ENCODE peak calls at places on chromosomes 1 and 21, in five cellular contexts. E, A, M, G and N are unnamed samples. For H3K4me1, the result is how much of the 10 kb centered on the place peaks cover.

GRCh38 chr1:235407419-235407818 is 40.2 kb downstream of the TBCE start:
- DNase-seq in E (no peak), A (no peak), M (no peak), G (no peak), N (no peak)

GRCh38 chr21:45292399-45293213 is 4.9 kb upstream of the POFUT2 start:
- DNase-seq in E (peak), A (peak), M (peak), G (peak), N (peak)

GRCh38 chr1:197402189-197402588 is 134.1 kb downstream of the CRB1 start:
- DNase-seq in E (no peak), A (no peak), M (no peak), G (no peak), N (no peak)

GRCh38 chr1:15033264-15033663 is 120.3 kb upstream of the TMEM51 start:
- DNase-seq in E (no peak), A (no peak), M (peak), G (peak), N (no peak)

GRCh38 chr1:115282825-115283224 is 55.2 kb downstream of the NGF start:
- DNase-seq in E (peak), A (peak), M (no peak), G (no peak), N (no peak)

GRCh38 chr1:85289848-85290335 is 13.5 kb upstream of the BCL10 start:
- DNase-seq in E (no peak), A (no peak), M (no peak), G (no peak), N (no peak)

GRCh38 chr1:155082941-155083541 is 4.4 kb downstream of the EFNA3 start:
- DNase-seq in E (no peak), A (no peak), M (no peak), G (no peak), N (no peak)

GRCh38 chr21:34595457-34595856 is 19.5 kb downstream of the RCAN1 start:
- DNase-seq in E (no peak), A (no peak), M (no peak), G (no peak), N (no peak)

GRCh38 chr1:100834779-100835645 is 59.6 kb downstream of the EXTL2 start:
- DNase-seq in E (no peak), A (no peak), M (peak), G (peak), N (peak)

GRCh38 chr1:201593200-201593828 is 54.4 kb downstream of the NAV1 start:
- DNase-seq in E (no peak), A (peak), M (peak), G (peak), N (no peak)

GRCh38 chr1:230581446-230582079 is 60.7 kb upstream of the COG2 start:
- DNase-seq in E (no peak), A (no peak), M (no peak), G (no peak), N (peak)
- H3K4me1 ChIP-seq in E (under half), A (under half), M (under half), G (under half), N (under half)

GRCh38 chr1:243712242-243712641 is 137.8 kb downstream of the AKT3 start:
- DNase-seq in E (no peak), A (no peak), M (no peak), G (no peak), N (no peak)

GRCh38 chr1:243713470-243714186 is 136.4 kb downstream of the AKT3 start:
- DNase-seq in E (no peak), A (peak), M (peak), G (no peak), N (no peak)

GRCh38 chr1:243710467-243710866 is 139.6 kb downstream of the AKT3 start:
- DNase-seq in E (no peak), A (no peak), M (no peak), G (no peak), N (no peak)

GRCh38 chr1:243715285-243715684 is 134.8 kb downstream of the AKT3 start:
- DNase-seq in E (no peak), A (no peak), M (no peak), G (no peak), N (no peak)

GRCh38 chr1:243712890-243713425 is 137.1 kb downstream of the AKT3 start:
- DNase-seq in E (no peak), A (no peak), M (peak), G (no peak), N (no peak)
- TF ChIP-seq CTCF in E (no peak), A (peak), M (peak), G (no peak), N (peak)

DNA sequence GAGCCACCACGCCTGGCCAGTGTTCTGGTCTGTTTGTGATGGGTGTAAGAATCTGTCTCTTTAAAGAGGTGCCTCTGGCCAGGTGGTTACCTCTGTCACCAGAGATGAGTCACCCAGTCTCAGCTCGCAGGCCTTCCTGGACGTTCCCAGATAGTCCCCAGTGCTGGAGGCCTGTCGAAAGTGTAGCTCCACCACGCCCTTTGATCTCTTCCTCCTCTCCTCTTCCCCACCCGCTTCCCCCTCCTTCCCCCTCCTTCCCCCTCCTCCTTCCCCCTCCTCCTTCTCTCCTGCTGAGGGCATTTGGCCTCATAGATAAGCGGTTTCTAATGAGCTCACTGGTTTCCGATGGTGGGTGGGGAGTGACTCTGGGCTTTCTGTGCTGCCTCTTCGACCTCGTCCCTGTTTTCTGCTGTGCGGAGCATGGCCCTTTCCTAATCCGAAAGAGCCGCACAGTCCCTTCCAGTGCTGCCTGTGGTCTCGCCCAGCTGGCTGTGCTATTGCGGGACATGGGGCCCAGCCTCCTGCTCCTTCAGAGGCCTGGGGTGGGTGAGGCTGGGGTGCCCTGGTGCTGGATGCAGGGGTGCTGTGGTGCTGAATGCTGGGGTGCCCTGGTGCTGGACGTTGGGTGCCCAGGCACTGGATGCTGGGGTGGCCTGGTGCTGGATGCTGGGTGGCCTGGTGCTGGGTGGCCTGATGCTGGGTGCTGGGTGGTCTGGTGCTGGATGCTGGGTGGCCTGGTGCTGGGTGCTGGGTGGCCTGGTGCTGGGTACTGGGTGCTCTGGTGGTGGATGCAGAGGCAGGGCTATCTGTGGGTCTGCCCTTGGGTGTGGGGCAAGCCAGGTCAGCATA is 19.2 kb downstream of the AGPAT3 start:
- DNase-seq in E (no peak), A (no peak), M (no peak), G (peak), N (peak)
- H3K4me3 ChIP-seq in E (no peak), A (no peak), M (no peak), G (no peak), N (peak)

GRCh38 chr1:30807318-30808066 is 49.9 kb upstream of the LAPTM5 start:
- DNase-seq in E (peak), A (peak), M (no peak), G (no peak), N (no peak)
- H3K4me1 ChIP-seq in E (under half), A (under half), M (under half), G (under half), N (under half)

GRCh38 chr1:3702990-3703728 is 49.1 kb upstream of the CCDC27 start:
- DNase-seq in E (no peak), A (no peak), M (peak), G (peak), N (peak)
- TF ChIP-seq CTCF in E (no peak), A (no peak), M (no peak), G (peak), N (peak)

GRCh38 chr1:32757213-32757895 is 54.8 kb upstream of the SYNC start:
- DNase-seq in E (no peak), A (no peak), M (no peak), G (no peak), N (no peak)

GRCh38 chr1:32759997-32760623 is 57.0 kb downstream of the YARS1 start:
- DNase-seq in E (no peak), A (peak), M (peak), G (peak), N (peak)

GRCh38 chr1:32758177-32758794 is 55.7 kb upstream of the SYNC start:
- DNase-seq in E (no peak), A (no peak), M (no peak), G (no peak), N (no peak)

GRCh38 chr1:32759521-32759980 is 57.0 kb upstream of the SYNC start:
- DNase-seq in E (no peak), A (no peak), M (no peak), G (peak), N (peak)

DNA sequence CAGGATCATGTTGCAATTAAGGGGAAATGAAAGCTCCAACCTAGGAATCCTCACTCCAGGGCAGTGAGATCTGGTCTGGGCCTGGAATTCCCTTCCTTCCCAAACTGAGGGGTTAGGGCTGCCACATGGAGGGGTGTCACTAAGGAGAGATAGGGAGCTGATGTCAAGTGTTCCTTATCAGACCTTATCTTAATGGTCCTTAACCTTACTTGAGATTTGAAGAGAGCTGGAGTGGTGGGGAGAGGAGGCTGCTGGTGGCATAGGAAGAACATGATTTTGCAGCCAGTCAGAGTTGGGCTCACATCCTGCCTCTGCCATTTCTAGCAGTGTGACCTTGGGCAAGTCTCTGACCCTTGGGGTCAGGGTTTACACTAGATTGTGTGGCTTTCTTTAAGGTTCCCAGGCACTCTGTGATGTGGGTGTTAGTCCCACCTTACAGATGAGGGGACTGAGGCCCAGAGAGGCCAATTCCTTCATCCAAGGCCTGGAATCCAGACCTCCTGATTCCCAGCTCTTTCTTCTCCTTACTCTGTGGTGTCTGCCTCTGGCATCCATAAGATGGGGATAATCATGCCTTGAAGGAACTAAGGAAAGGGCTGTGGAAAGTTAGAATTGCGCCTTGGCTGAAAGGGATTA is 56.3 kb upstream of the SYNC start:
- DNase-seq in E (no peak), A (no peak), M (no peak), G (no peak), N (peak)
- H3K4me3 ChIP-seq in E (no peak), A (no peak), M (no peak), G (no peak), N (peak)

DNA sequence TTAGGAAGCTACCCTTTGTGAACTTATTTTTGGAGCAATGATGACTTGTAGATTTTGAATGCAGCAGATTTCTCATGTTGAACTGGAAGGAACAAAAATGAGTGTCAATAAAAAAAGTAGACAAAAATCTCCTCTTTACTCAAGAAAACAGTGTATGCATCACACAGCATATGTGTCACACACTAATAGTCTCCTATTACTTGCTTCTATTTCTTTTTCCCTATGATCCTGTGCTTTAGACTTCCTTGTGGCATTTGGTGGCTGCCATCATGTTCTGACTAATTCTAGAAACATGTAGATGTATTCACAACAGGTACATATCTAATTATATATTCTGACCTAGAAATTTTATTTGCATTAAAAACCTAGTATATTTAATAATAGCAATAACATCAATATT is 14.3 kb downstream of the RC3H1 start:
- DNase-seq in E (no peak), A (no peak), M (peak), G (no peak), N (no peak)
- H3K4me1 ChIP-seq in E (under half), A (under half), M (under half), G (under half), N (under half)

GRCh38 chr1:176983786-176984185 is 180.7 kb downstream of the ASTN1 start:
- DNase-seq in E (no peak), A (no peak), M (no peak), G (no peak), N (no peak)

GRCh38 chr1:176989754-176990153 is 174.8 kb downstream of the ASTN1 start:
- DNase-seq in E (no peak), A (no peak), M (no peak), G (no peak), N (no peak)

GRCh38 chr1:176989023-176989422 is 175.5 kb downstream of the ASTN1 start:
- DNase-seq in E (no peak), A (no peak), M (no peak), G (peak), N (no peak)

GRCh38 chr1:176987016-176987415 is 177.5 kb downstream of the ASTN1 start:
- DNase-seq in E (no peak), A (no peak), M (peak), G (peak), N (no peak)
- TF ChIP-seq CTCF in E (no peak), A (no peak), M (no peak), G (no peak), N (no peak)

DNA sequence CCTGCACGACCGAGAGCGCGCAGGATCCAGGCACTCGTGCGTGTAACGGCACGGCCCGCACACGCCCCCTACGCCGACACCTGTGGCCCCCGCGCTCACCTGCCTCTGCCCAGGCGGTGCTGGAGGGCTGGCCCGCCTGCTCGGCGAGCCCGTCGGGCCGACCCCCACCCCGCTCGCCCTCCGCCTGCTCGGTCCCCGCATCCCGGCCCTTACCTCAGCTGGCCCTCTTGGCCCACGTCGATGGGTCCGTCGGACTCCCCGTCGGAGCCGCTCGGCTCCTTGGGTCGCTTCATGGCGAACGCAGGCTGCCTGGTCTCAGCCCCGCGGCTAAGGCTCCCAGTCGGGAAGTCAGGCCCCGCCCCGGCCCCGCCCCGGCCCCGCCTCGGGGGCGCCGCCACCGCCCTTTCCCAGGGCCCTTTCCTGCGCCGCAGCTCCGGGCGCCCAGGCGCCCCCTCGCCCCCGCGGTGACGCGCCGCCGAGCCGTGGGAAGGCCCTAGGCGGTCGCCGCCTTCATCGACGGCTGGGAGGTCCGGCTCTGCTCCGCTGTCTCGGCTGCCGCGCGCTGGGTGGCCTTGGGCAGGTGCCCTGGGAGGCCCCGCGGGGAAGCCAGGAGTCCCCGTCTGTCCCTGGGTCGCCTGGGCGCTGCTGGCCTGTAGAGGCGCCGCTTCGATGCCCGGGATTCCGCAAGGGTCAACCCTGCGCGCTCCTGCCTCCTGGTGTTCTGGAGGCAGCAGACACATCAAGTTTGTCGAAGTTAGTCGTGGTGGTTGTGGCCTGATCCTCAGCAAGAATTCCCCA is at the start of gene HEYL:
- DNase-seq in E (peak), A (peak), M (peak), G (no peak), N (peak)
- H3K4me3 ChIP-seq in E (peak), A (peak), M (peak), G (no peak), N (peak)

DNA sequence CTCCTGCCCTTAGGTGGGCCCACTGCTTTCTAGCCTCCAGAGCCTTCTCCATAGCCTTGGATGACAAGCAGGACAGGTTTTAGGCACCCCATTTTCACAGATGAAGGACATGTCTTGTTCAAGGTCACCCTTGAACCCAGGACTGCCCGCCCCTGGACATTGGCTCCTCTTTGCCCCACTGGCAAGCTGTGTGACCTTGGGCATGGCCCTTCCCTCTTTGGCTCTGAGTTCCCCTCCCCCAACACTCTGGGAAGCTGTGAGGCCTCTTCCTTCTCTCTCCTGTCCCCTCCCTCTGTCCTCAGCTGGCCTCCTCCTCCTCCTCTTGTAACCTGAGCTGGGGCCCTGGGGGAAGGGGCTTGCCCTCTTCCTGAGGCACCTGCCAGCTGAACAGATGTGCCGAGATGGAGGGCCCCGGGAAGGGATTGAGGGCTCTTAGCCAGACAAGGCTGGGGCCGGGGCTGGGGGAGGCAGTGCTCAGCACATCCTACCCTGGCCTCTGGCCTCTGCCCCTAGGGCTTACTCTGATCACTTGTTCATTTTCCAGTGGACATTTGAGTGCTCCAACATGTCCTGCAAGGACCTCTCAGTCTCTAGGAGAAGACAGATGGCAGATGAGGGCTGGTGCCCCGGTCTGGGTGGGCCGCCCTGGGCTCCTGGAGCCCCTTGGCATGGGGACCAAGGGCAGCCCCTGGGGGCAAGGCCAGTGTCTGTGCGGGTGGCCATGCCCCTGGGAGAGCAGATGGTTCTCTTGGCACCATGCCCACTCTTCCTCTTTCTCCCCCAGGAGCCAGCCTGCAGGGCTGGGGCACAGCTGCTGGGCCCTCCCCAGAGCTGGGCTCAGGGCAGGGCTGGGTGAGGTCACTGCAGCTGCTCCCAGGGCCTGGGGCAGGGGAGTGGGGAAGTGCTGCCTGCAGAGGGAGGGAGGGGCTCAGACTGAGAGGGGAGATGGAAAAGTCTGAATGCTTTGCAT is 10.7 kb downstream of the FOXO6 start:
- DNase-seq in E (peak), A (no peak), M (no peak), G (no peak), N (peak)
- H3K4me1 ChIP-seq in E (under half), A (under half), M (under half), G (under half), N (under half)